ENCODE peak calls at places on chromosomes 16 and 17, in four cellular contexts. L is myocyte, A is EH, I is omental fat pad. M is an unnamed sample.

GRCh38 chr17:64183815-64184397 is 54.0 kb upstream of the ERN1 start:
- DNase-seq in L (peak), A (peak), I (no peak), M (peak)

GRCh38 chr16:11251525-11252481 is 4.2 kb downstream of the SOCS1 start:
- DNase-seq in I (no peak), A (peak), L (no peak), M (peak)

GRCh38 chr16:10501016-10501607 is 79.3 kb downstream of the EMP2 start:
- DNase-seq in L (no peak), A (no peak), I (no peak), M (no peak)

GRCh38 chr17:39222151-39222550 is 3.6 kb downstream of the STAC2 start:
- DNase-seq in L (no peak), A (no peak), I (no peak), M (no peak)

GRCh38 chr17:79996291-79996690 is 39.4 kb downstream of the TBC1D16 start:
- DNase-seq in I (no peak), L (no peak), A (no peak), M (no peak)

GRCh38 chr16:17358846-17359245 is 111.9 kb downstream of the XYLT1 start:
- DNase-seq in L (peak), A (peak), I (no peak), M (no peak)

GRCh38 chr17:71430281-71430680 is 690.5 kb upstream of the SOX9 start:
- DNase-seq in A (no peak), I (no peak), L (no peak), M (no peak)

GRCh38 chr16:6646891-6647290 is 685.8 kb upstream of the RBFOX1 start:
- DNase-seq in A (no peak), I (no peak), L (no peak), M (no peak)

GRCh38 chr16:28092721-28093382 is 29.3 kb upstream of the GSG1L start:
- DNase-seq in L (no peak), I (no peak), A (peak), M (no peak)

GRCh38 chr17:3033741-3034577 is 29.4 kb downstream of the OR1D5 start:
- DNase-seq in I (no peak), A (no peak), L (no peak), M (no peak)

GRCh38 chr17:79306688-79307323 is 232.2 kb downstream of the ENGASE start:
- DNase-seq in L (peak), I (no peak), A (no peak), M (no peak)

GRCh38 chr17:81483085-81483861 is 29.3 kb downstream of the ACTG1 start:
- DNase-seq in L (no peak), I (no peak), A (no peak), M (no peak)

GRCh38 chr16:86481607-86482006 is 28.7 kb upstream of the FOXF1 start:
- DNase-seq in L (no peak), I (no peak), A (no peak), M (no peak)

GRCh38 chr17:5120036-5120435 is 4.2 kb downstream of the USP6 start:
- DNase-seq in A (no peak), I (no peak), L (no peak), M (no peak)

GRCh38 chr17:44557653-44558285 is 485 bp downstream of the FZD2 start:
- DNase-seq in I (no peak), L (peak), A (peak), M (peak)

GRCh38 chr16:82257990-82258389 is 88.0 kb upstream of the MPHOSPH6 start:
- DNase-seq in L (no peak), I (no peak), A (no peak), M (no peak)

GRCh38 chr17:296382-296781 is 56.2 kb downstream of the RPH3AL start:
- DNase-seq in I (no peak), A (no peak), L (no peak), M (no peak)

GRCh38 chr17:27554152-27554551 is 76.8 kb upstream of the LGALS9 start:
- DNase-seq in A (peak), L (peak), I (no peak), M (peak)

GRCh38 chr17:42288985-42289862 is 926 bp downstream of the STAT5A start:
- DNase-seq in I (peak), L (no peak), A (no peak), M (no peak)

GRCh38 chr17:31195305-31195704 is 100.5 kb downstream of the NF1 start:
- DNase-seq in L (no peak), I (no peak), A (no peak), M (no peak)

GRCh38 chr17:63753215-63753614 is 11.6 kb upstream of the STRADA start:
- DNase-seq in A (no peak), L (no peak), I (no peak), M (no peak)

GRCh38 chr17:79948406-79948917 is 87.2 kb downstream of the TBC1D16 start:
- DNase-seq in A (no peak), L (no peak), I (no peak), M (no peak)

GRCh38 chr17:32518856-32519768 is 32.3 kb downstream of the CDK5R1 start:
- DNase-seq in L (peak), I (no peak), A (peak), M (peak)

M was measured in AG10803.